ENCODE peak calls at places on chromosomes 11 and 22, in six cellular contexts. F is fibroblast of lung; X is A172; L is activated CD4-positive, CD25-positive, alpha-beta regulatory T cell; I is cardiac fibroblast; W is HS-27A. D is an unnamed sample.

GRCh38 chr11:128235958-128236357 is 351.4 kb downstream of the ETS1 start:
- DNase-seq in F (peak; percentile 8), X (no peak), L (no peak), I (no peak), W (no peak), D (no peak)

GRCh38 chr11:121595717-121596156 is 143.0 kb upstream of the SORL1-AS1 start:
- DNase-seq in F (peak; percentile 100), X (peak; percentile 90), L (no peak), I (peak; percentile 99), W (peak; percentile 81), D (no peak)

GRCh38 chr11:116649268-116649667 is 123.5 kb downstream of the BUD13 start:
- DNase-seq in F (no peak), X (no peak), L (no peak), I (no peak), W (no peak), D (no peak)

GRCh38 chr11:15202626-15203025 is 87.9 kb downstream of the INSC start:
- DNase-seq in F (no peak), X (no peak), L (no peak), I (no peak), W (no peak), D (no peak)

GRCh38 chr11:898160-898517 is 12.5 kb downstream of the CHID1 start:
- DNase-seq in F (peak; percentile 40), X (peak; percentile 38), L (no peak), I (peak; percentile 13), W (no peak), D (no peak)

GRCh38 chr11:124717786-124718634 is 21.7 kb upstream of the NRGN start:
- DNase-seq in F (peak; percentile 28), X (peak; percentile 13), L (no peak), I (peak; percentile 40), W (no peak), D (no peak)

GRCh38 chr22:44398791-44399190 is 86.0 kb upstream of the SHISAL1 start:
- DNase-seq in F (no peak), X (no peak), L (no peak), I (no peak), W (no peak), D (no peak)

GRCh38 chr11:96123301-96123700 is 199.4 kb upstream of the MTMR2 start:
- DNase-seq in F (no peak), X (no peak), L (no peak), I (no peak), W (no peak), D (no peak)

GRCh38 chr22:38770257-38770949 is 14.6 kb upstream of the SUN2 start:
- DNase-seq in F (no peak), X (no peak), L (no peak), I (no peak), W (no peak), D (no peak)

GRCh38 chr22:37533995-37534394 is 14.8 kb upstream of the CARD10 start:
- DNase-seq in F (peak; percentile 84), X (peak; percentile 57), L (no peak), I (peak; percentile 77), W (no peak), D (no peak)

GRCh38 chr11:130220311-130221030 is 60.9 kb downstream of the ST14 start:
- DNase-seq in F (no peak), X (no peak), L (no peak), I (no peak), W (no peak), D (no peak)

GRCh38 chr11:35227551-35228341 is 88.8 kb downstream of the CD44 start:
- DNase-seq in F (peak; percentile 65), X (no peak), L (no peak), I (no peak), W (no peak), D (no peak)

GRCh38 chr22:29385748-29386147 is 2.6 kb downstream of the AP1B1 start:
- DNase-seq in F (no peak), X (no peak), L (no peak), I (no peak), W (no peak), D (peak; percentile 57)

GRCh38 chr11:1503708-1504104 is 17.1 kb upstream of the MOB2 start:
- DNase-seq in F (no peak), X (no peak), L (no peak), I (no peak), W (no peak), D (peak; percentile 59)

GRCh38 chr22:26568207-26568706 is 21.7 kb downstream of the TPST2 start:
- DNase-seq in F (peak; percentile 26), X (peak; percentile 48), L (no peak), I (no peak), W (no peak), D (no peak)

GRCh38 chr22:37260396-37260795 is 16.3 kb upstream of the RAC2 start:
- DNase-seq in F (no peak), X (no peak), L (no peak), I (no peak), W (no peak), D (no peak)

GRCh38 chr11:39021542-39021941 is 2423.5 kb upstream of the RAG2 start:
- DNase-seq in F (no peak), X (no peak), L (no peak), I (no peak), W (no peak), D (no peak)

GRCh38 chr22:50306753-50307749 is at the start of gene PLXNB2:
- DNase-seq in F (peak; percentile 87), X (no peak), L (no peak), I (peak; percentile 77), W (no peak), D (peak; percentile 84)

GRCh38 chr11:1963864-1964263 is 16.7 kb downstream of the MRPL23 start:
- DNase-seq in F (no peak), X (no peak), L (no peak), I (no peak), W (no peak), D (no peak)

GRCh38 chr11:61862714-61863547 is 28.4 kb downstream of the FADS3 start:
- DNase-seq in F (no peak), X (peak; percentile 16), L (no peak), I (no peak), W (no peak), D (no peak)

GRCh38 chr11:9748361-9748970 is 84.6 kb downstream of the SWAP70 start:
- DNase-seq in F (peak; percentile 83), X (peak; percentile 85), L (no peak), I (peak; percentile 88), W (no peak), D (peak; percentile 42)

GRCh38 chr22:47284360-47284759 is 521.9 kb downstream of the TBC1D22A start:
- DNase-seq in F (no peak), X (no peak), L (no peak), I (no peak), W (no peak), D (no peak)

GRCh38 chr11:127339376-127339775 is 338.8 kb upstream of the KIRREL3 start:
- DNase-seq in F (no peak), X (no peak), L (no peak), I (no peak), W (no peak), D (no peak)

GRCh38 chr11:128509990-128510389 is 77.4 kb downstream of the ETS1 start:
- DNase-seq in F (peak; percentile 72), X (peak; percentile 51), L (no peak), I (peak; percentile 73), W (no peak), D (no peak)

GRCh38 chr22:32987081-32987631 is 71.0 kb downstream of the SYN3 start:
- DNase-seq in F (peak; percentile 7), X (no peak), L (no peak), I (peak; percentile 60), W (no peak), D (no peak)

GRCh38 chr11:57459112-57460016 is 964 bp upstream of the RTN4RL2 start:
- DNase-seq in F (no peak), X (no peak), L (peak; percentile 10), I (no peak), W (no peak), D (no peak)

GRCh38 chr11:57547854-57548377 is 10.5 kb downstream of the SMTNL1 start:
- DNase-seq in F (no peak), X (no peak), L (no peak), I (no peak), W (no peak), D (no peak)